ENCODE peak calls at places on chromosomes 11 and 22, in four cellular contexts. Q, Z, W and G are unnamed samples.

GRCh38 chr11:19597194-19597593 is 115.4 kb upstream of the NAV2 start:
- DNase-seq in Q (no peak), Z (no peak), W (no peak), G (no peak)

GRCh38 chr11:76469141-76469540 is 24.3 kb downstream of the EMSY start:
- DNase-seq in Q (no peak), Z (no peak), W (no peak), G (no peak)

GRCh38 chr11:62694455-62695167 is 5.3 kb upstream of the LRRN4CL start:
- DNase-seq in Q (no peak), Z (peak), W (no peak), G (peak)

GRCh38 chr11:121810291-121810690 is 305.7 kb downstream of the BLID start:
- DNase-seq in Q (no peak), Z (no peak), W (no peak), G (no peak)

GRCh38 chr22:46272196-46272595 is 4.4 kb downstream of the TTC38 start:
- DNase-seq in Q (no peak), Z (no peak), W (no peak), G (no peak)

GRCh38 chr22:29481265-29482000 is 1.4 kb downstream of the NEFH start:
- DNase-seq in Q (no peak), Z (peak), W (no peak), G (no peak)

GRCh38 chr22:35344956-35345690 is 35.8 kb upstream of the HMOX1 start:
- DNase-seq in Q (no peak), Z (no peak), W (no peak), G (no peak)

GRCh38 chr11:69641681-69642548 is 959 bp downstream of the CCND1 start:
- DNase-seq in Q (no peak), Z (peak), W (no peak), G (no peak)

GRCh38 chr11:100269511-100269910 is 417.6 kb upstream of the ARHGAP42 start:
- DNase-seq in Q (no peak), Z (no peak), W (no peak), G (no peak)

GRCh38 chr11:117713676-117714075 is 83.3 kb downstream of the DSCAML1 start:
- DNase-seq in Q (no peak), Z (no peak), W (no peak), G (no peak)

GRCh38 chr22:30607939-30608338 is 965 bp downstream of the TCN2 start:
- DNase-seq in Q (no peak), Z (no peak), W (no peak), G (no peak)

GRCh38 chr11:61913699-61914395 is 3.5 kb downstream of the RAB3IL1 start:
- DNase-seq in Q (no peak), Z (peak), W (no peak), G (no peak)

GRCh38 chr11:123558536-123559315 is 95.7 kb downstream of the SCN3B start:
- DNase-seq in Q (no peak), Z (no peak), W (no peak), G (no peak)
- TF ChIP-seq SPI1 in Q (no peak), Z (no peak), W (no peak), G (no peak)

DNA sequence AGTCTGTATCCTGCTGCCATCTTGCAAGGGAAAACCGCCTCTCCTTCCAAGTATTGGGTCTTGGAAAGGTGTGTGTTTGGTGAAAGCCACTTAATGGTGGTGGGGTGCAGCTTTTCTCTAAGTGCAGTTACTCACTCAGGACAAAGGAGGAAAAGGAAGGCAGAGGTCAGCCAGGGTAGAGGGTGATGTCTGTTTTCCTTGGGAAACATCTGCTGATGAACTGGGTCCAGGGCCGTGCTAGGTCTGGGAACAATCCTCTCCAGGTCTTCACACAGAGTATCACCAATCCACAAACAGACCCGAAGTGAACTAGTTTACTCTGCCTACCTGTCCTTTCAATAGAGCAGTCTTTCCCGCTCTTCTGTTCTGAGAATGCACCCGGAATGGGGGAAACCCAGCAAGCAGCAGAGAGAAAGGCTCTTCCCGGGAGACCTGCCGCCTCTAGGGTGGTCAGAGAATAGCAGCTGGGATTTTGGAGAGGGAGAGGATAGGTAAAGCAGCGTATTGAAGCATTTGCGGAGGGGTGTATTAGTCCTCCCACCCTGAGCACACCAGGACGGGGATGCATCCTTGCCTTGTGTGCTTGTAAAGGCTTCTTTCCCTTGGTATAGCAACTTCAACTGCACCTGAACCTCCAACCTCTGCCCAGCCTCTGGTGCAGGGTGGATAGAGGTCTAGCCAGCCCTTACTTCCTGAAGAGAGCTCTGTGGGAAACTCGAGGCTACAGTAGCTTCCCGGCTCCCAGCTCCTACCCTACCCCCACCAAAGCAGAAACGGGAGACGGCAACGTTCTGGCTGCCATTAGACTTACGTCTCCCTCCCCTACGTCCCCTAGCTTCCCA is 20.7 kb downstream of the LHFPL7 start:
- DNase-seq in Q (no peak), Z (no peak), W (no peak), G (no peak)
- TF ChIP-seq SPI1 in Q (no peak), Z (no peak), W (no peak), G (no peak)

DNA sequence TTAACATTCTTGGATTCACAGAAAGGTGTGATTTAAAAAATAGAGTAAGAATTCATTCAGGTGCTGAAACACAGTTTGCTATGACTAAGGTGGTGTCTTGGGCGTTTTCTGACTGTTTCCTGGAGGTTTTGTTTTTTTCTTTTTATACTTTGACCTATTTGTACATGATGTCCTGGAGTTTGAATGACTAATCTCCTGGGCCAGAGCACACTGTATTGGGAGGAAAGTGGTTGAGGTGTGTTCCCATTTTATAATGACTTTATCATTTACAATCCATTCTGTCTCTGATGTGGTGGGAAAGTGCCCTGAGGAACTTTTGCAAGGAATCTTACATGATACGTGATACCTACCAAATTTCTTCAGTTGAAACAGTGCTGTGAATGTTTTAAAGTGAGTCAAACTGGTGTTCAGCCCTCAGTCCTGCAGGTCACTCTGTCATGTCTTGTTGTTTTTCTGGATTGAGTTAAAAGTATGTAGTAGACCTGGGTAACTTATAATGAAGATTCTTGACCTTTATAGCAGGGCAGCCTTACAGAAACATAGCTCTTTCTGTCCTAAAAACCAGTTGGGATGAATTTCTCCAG is 80.8 kb downstream of the TNRC6B start:
- DNase-seq in Q (no peak), Z (no peak), W (no peak), G (no peak)
- TF ChIP-seq SPI1 in Q (no peak), Z (no peak), W (no peak), G (no peak)

GRCh38 chr11:64934765-64935633 is 694 bp downstream of the GPHA2 start:
- DNase-seq in Q (no peak), Z (no peak), W (no peak), G (no peak)
- TF ChIP-seq SPI1 in Q (no peak), Z (no peak), W (no peak), G (no peak)

DNA sequence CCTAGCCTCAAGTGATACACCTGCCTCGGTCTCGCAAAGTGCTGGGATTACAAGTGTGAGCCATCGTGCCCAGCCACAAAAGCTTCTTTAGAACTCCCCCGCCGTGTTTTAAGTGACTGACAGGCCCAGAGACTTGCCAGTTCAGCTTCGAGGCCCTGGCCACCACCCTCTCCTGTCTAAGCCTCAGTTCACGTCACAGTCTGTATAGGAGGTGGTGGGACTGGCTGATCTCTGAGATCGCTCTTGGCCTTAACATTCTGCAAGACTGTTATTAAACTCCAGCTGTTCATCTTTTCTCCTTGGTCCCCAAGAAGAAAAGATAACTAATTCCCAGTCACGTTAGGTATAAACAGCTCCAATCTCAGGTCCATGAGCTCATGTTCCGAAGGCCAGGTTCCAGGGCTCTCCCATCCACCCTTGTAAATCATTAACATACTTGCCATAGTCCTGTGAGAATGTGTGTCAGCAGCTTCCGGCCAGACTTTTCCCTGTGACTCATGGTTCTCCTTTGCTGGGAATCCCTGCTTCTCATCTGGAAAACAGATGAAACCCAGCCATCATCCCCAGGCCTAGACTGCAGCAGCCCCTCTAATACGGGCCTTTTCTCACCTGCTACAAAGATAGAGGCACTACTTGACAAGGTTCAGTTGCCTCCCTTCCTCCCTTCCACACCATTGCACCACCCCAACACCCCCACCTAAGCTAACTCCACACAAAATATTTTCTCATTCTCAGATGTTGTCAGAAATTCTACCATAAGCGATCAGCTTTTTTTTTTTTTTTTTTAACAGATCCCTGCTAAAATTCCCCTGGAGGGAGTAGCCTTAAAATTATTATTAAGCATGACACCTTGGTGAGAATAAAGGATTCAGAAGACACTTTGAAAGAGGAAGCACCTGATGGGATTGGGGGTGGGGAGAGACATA is 5.6 kb upstream of the KIAA0930 start:
- DNase-seq in Q (no peak), Z (no peak), W (no peak), G (no peak)
- TF ChIP-seq SPI1 in Q (no peak), Z (no peak), W (no peak), G (no peak)

GRCh38 chr22:42962295-42963230 is 52.4 kb downstream of the PACSIN2 start:
- DNase-seq in Q (peak), Z (no peak), W (no peak), G (no peak)
- TF ChIP-seq SPI1 in Q (peak), Z (no peak), W (no peak), G (no peak)

GRCh38 chr22:40193429-40194421 is 16.0 kb downstream of the TNRC6B start:
- DNase-seq in Q (no peak), Z (no peak), W (no peak), G (no peak)

GRCh38 chr22:40199223-40199622 is 21.5 kb downstream of the TNRC6B start:
- DNase-seq in Q (no peak), Z (no peak), W (no peak), G (no peak)

GRCh38 chr22:40199852-40200251 is 22.1 kb downstream of the TNRC6B start:
- DNase-seq in Q (no peak), Z (no peak), W (no peak), G (no peak)

GRCh38 chr22:40194656-40195055 is 16.9 kb downstream of the TNRC6B start:
- DNase-seq in Q (no peak), Z (no peak), W (no peak), G (no peak)

GRCh38 chr22:40196628-40197027 is 18.9 kb downstream of the TNRC6B start:
- DNase-seq in Q (no peak), Z (no peak), W (peak), G (no peak)
- TF ChIP-seq SPI1 in Q (no peak), Z (no peak), W (no peak), G (no peak)

GRCh38 chr22:42167066-42167465 is 36.5 kb upstream of the CYP2D6 start:
- DNase-seq in Q (no peak), Z (no peak), W (no peak), G (no peak)

GRCh38 chr22:42171417-42171816 is 40.8 kb upstream of the CYP2D6 start:
- DNase-seq in Q (no peak), Z (no peak), W (no peak), G (no peak)

GRCh38 chr22:42170946-42171345 is 40.3 kb upstream of the CYP2D6 start:
- DNase-seq in Q (no peak), Z (no peak), W (no peak), G (no peak)

GRCh38 chr22:42168476-42168875 is 37.9 kb upstream of the CYP2D6 start:
- DNase-seq in Q (no peak), Z (no peak), W (no peak), G (no peak)

DNA sequence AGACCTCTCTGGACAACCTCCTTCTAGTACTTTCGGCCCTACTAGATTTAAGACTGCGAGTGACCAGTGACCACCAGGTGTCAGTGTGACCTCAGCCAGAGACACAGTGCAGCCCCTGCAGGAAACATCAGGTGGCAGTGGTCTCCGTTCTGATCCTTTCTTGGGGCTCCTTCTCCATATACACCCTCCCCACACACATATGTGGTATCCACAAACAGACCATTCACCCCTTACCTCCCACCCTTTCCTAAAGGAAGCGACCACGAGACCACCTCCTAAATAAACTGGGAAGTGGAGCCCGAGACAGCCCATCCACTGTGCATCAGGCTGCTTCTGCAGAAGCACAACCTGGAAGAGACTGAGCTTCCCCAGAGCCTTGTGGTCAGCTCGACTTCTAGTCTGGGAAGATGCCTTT is 38.5 kb upstream of the CYP2D6 start:
- DNase-seq in Q (peak), Z (peak), W (peak), G (peak)
- TF ChIP-seq SPI1 in Q (no peak), Z (no peak), W (no peak), G (no peak)

GRCh38 chr11:107859459-107860239 is 1.1 kb upstream of the SLC35F2 start:
- DNase-seq in Q (no peak), Z (no peak), W (peak), G (no peak)
- TF ChIP-seq SPI1 in Q (no peak), Z (no peak), W (no peak), G (no peak)